ENCODE peak calls at places on chromosomes 5 and 9, in six cellular contexts. N is tibial artery, Y is type B pancreatic cell, Z is epithelial cell of esophagus, L is brain microvascular endothelial cell, A is astrocyte of the spinal cord. E is an unnamed sample.

GRCh38 chr9:20781086-20781485 is 97.0 kb downstream of the FOCAD start:
- DNase-seq in N (no peak), Y (no peak), Z (no peak), L (no peak), A (no peak), E (no peak)

GRCh38 chr9:83662933-83663332 is 40.0 kb downstream of the IDNK start:
- DNase-seq in N (no peak), Y (no peak), Z (no peak), L (no peak), A (no peak), E (no peak)

GRCh38 chr5:149113669-149114068 is 27.6 kb upstream of the ABLIM3 start:
- DNase-seq in N (no peak), Y (no peak), Z (peak; percentile 95), L (no peak), A (peak; percentile 46), E (no peak)

GRCh38 chr5:22889714-22890113 is 36.6 kb upstream of the CDH12 start:
- DNase-seq in N (no peak), Y (no peak), Z (peak; percentile 22), L (no peak), A (no peak), E (no peak)

GRCh38 chr9:119349548-119349947 is 19.7 kb downstream of the BRINP1 start:
- DNase-seq in N (no peak), Y (no peak), Z (no peak), L (no peak), A (no peak), E (no peak)

GRCh38 chr9:126633881-126634558 is 20.3 kb downstream of the LMX1B start:
- DNase-seq in N (no peak), Y (no peak), Z (peak; percentile 25), L (no peak), A (no peak), E (no peak)

GRCh38 chr5:40983781-40984180 is 74.5 kb downstream of the C7 start:
- DNase-seq in N (no peak), Y (no peak), Z (peak; percentile 89), L (peak; percentile 21), A (no peak), E (no peak)

GRCh38 chr5:93583799-93584530 is 943 bp downstream of the NR2F1 start:
- DNase-seq in N (no peak), Y (no peak), Z (peak; percentile 62), L (no peak), A (no peak), E (no peak)

GRCh38 chr5:60208681-60209080 is 315.2 kb upstream of the PDE4D start:
- DNase-seq in N (no peak), Y (no peak), Z (no peak), L (no peak), A (no peak), E (no peak)

GRCh38 chr5:116340799-116341198 is 233.8 kb downstream of the SEMA6A start:
- DNase-seq in N (no peak), Y (no peak), Z (no peak), L (no peak), A (no peak), E (no peak)

GRCh38 chr9:15423328-15423985 is 781 bp downstream of the SNAPC3 start:
- DNase-seq in N (no peak), Y (no peak), Z (peak; percentile 51), L (peak; percentile 22), A (peak; percentile 50), E (peak; percentile 36)

GRCh38 chr5:91420879-91421278 is 37.8 kb upstream of the ARRDC3 start:
- DNase-seq in N (no peak), Y (no peak), Z (no peak), L (no peak), A (no peak), E (no peak)

GRCh38 chr5:172926796-172927195 is 32.4 kb upstream of the RPL26L1 start:
- DNase-seq in N (no peak), Y (no peak), Z (no peak), L (no peak), A (no peak), E (no peak)

GRCh38 chr5:14443665-14444064 is 137.9 kb upstream of the OTULINL start:
- DNase-seq in N (no peak), Y (no peak), Z (no peak), L (no peak), A (no peak), E (no peak)

GRCh38 chr9:130118841-130119520 is 53.2 kb upstream of the NCS1 start:
- DNase-seq in N (no peak), Y (no peak), Z (peak; percentile 43), L (peak; percentile 59), A (peak; percentile 74), E (no peak)

GRCh38 chr5:124574521-124575436 is 171.7 kb downstream of the ZNF608 start:
- DNase-seq in N (no peak), Y (no peak), Z (no peak), L (no peak), A (no peak), E (no peak)

GRCh38 chr5:127865273-127865672 is 162.1 kb downstream of the CCDC192 start:
- DNase-seq in N (no peak), Y (no peak), Z (no peak), L (no peak), A (no peak), E (no peak)

GRCh38 chr9:129732946-129733631 is 19.8 kb downstream of the PTGES start:
- DNase-seq in N (no peak), Y (no peak), Z (no peak), L (no peak), A (no peak), E (no peak)

GRCh38 chr5:114665551-114665950 is 303.7 kb downstream of the KCNN2 start:
- DNase-seq in N (no peak), Y (no peak), Z (no peak), L (no peak), A (no peak), E (no peak)

GRCh38 chr9:107612136-107612535 is 122.6 kb upstream of the KLF4 start:
- DNase-seq in N (peak; percentile 90), Y (no peak), Z (no peak), L (no peak), A (no peak), E (no peak)

GRCh38 chr9:37042421-37042820 is 8.4 kb upstream of the PAX5 start:
- DNase-seq in N (no peak), Y (no peak), Z (no peak), L (no peak), A (no peak), E (no peak)

GRCh38 chr9:122130837-122131236 is 28.7 kb downstream of the NDUFA8 start:
- DNase-seq in N (no peak), Y (no peak), Z (no peak), L (no peak), A (no peak), E (no peak)

GRCh38 chr5:176711883-176712282 is 64.6 kb downstream of the TSPAN17 start:
- DNase-seq in N (no peak), Y (no peak), Z (no peak), L (no peak), A (no peak), E (no peak)

GRCh38 chr9:129240581-129241211 is 62.6 kb upstream of the IER5L start:
- DNase-seq in N (peak; percentile 17), Y (no peak), Z (no peak), L (no peak), A (no peak), E (no peak)

GRCh38 chr9:6931913-6932312 is 174.1 kb downstream of the KDM4C start:
- DNase-seq in N (no peak), Y (no peak), Z (peak; percentile 96), L (peak; percentile 92), A (peak; percentile 73), E (peak; percentile 87)

GRCh38 chr9:133773889-133774655 is 35.9 kb upstream of the SARDH start:
- DNase-seq in N (peak; percentile 5), Y (no peak), Z (no peak), L (no peak), A (peak; percentile 29), E (no peak)

GRCh38 chr9:86941196-86941595 is 6.1 kb downstream of the GAS1 start:
- DNase-seq in N (no peak), Y (no peak), Z (no peak), L (no peak), A (no peak), E (no peak)

GRCh38 chr9:132582276-132582785 is at the start of gene BARHL1:
- DNase-seq in N (no peak), Y (no peak), Z (no peak), L (no peak), A (no peak), E (no peak)

DNA sequence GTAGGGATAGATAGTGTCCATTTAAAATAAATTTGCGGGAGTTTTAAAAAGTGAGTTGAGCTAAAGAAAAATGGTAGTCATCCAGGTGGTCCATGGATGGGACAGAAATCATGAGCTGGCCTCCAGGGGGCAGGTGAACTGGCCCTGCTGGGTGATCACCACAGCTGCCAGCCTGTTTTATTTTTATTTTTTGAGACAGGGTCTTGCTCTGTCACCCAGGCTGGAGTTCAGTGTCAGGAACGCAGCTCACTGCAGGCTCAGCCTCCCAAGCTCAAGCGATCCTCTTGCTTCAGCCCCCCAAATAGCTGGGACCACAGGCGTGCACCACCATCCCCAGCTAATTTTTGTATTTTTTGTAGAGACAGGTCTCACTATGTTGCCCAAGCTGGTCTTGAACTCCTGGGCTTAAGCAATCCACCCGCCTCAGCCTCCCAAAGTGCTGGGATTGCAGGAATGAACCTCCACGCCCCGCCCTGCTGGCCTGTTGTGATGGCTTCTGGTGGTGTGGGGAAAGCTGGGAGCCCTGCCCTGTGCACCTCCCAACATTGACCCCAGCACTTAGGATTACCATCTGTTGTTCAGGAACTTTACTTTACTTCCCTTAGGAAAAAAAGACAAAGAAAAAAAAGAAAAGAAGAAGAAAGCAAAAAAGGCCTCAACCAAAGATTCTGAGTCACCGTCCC is 14.8 kb downstream of the CD74 start:
- DNase-seq in N (no peak), Y (no peak), Z (no peak), L (no peak), A (no peak), E (no peak)
- TF ChIP-seq CTCF in N (no peak), Y (no peak), Z (no peak), L (peak; percentile 25), A (peak; percentile 14), E (no peak)

GRCh38 chr9:124774131-124774978 is 2.6 kb upstream of the OLFML2A start:
- DNase-seq in N (peak; percentile 75), Y (peak; percentile 88), Z (peak; percentile 78), L (peak; percentile 73), A (peak; percentile 82), E (peak; percentile 93)
- TF ChIP-seq CTCF in N (peak; percentile 80), Y (peak; percentile 91), Z (peak; percentile 83), L (peak; percentile 85), A (peak; percentile 80), E (peak; percentile 81)

GRCh38 chr9:95047452-95048224 is 269.9 kb downstream of the FANCC start:
- DNase-seq in N (no peak), Y (no peak), Z (no peak), L (no peak), A (no peak), E (no peak)

GRCh38 chr9:95044731-95045508 is 272.6 kb downstream of the FANCC start:
- DNase-seq in N (no peak), Y (no peak), Z (peak; percentile 71), L (no peak), A (no peak), E (no peak)

GRCh38 chr9:95048225-95049087 is 269.1 kb downstream of the FANCC start:
- DNase-seq in N (peak; percentile 53), Y (no peak), Z (peak; percentile 93), L (no peak), A (no peak), E (peak; percentile 53)

GRCh38 chr9:95043826-95044225 is 273.7 kb downstream of the FANCC start:
- DNase-seq in N (no peak), Y (no peak), Z (no peak), L (no peak), A (no peak), E (no peak)

GRCh38 chr9:95045751-95046150 is 271.8 kb downstream of the FANCC start:
- DNase-seq in N (no peak), Y (no peak), Z (no peak), L (no peak), A (no peak), E (no peak)
- TF ChIP-seq CTCF in N (no peak), Y (no peak), Z (no peak), L (no peak), A (no peak), E (no peak)

GRCh38 chr9:97721396-97721795 is 24.3 kb upstream of the XPA start:
- DNase-seq in N (no peak), Y (no peak), Z (no peak), L (no peak), A (no peak), E (no peak)
- TF ChIP-seq CTCF in N (no peak), Y (no peak), Z (no peak), L (no peak), A (no peak), E (no peak)